ENCODE peak calls at places on chromosomes 4 and X, in seven cellular contexts. G, I, U, D, Z, F and R are unnamed samples.
A peak's percentile ranks its signal among the peaks of the same experiment; 100 is the strongest.

GRCh38 chr4:70994387-70995099 is 1.1 kb downstream of the DCK start:
- DNase-seq in G (no peak), I (peak; percentile 37), U (no peak), D (no peak), Z (no peak), F (no peak), R (no peak)

GRCh38 chr4:121072080-121072835 is at the start of gene NDNF:
- DNase-seq in G (peak; percentile 68), I (peak; percentile 51), U (peak; percentile 42), D (peak; percentile 54), Z (peak; percentile 49), F (no peak), R (peak; percentile 47)

GRCh38 chr4:137909910-137910309 is 332.2 kb downstream of the SLC7A11 start:
- DNase-seq in G (no peak), I (no peak), U (peak; percentile 6), D (no peak), Z (peak; percentile 93), F (no peak), R (peak; percentile 29)

GRCh38 chr4:92252846-92253245 is 50.9 kb upstream of the GRID2 start:
- DNase-seq in G (no peak), I (no peak), U (no peak), D (no peak), Z (no peak), F (no peak), R (no peak)

GRCh38 chr4:121168446-121168845 is 4.3 kb upstream of the TNIP3 start:
- DNase-seq in G (no peak), I (no peak), U (no peak), D (no peak), Z (no peak), F (no peak), R (no peak)

GRCh38 chr4:13541176-13541604 is 3.1 kb downstream of the NKX3-2 start:
- DNase-seq in G (no peak), I (peak; percentile 27), U (no peak), D (no peak), Z (no peak), F (no peak), R (peak; percentile 32)

GRCh38 chr4:98873059-98873458 is 55.9 kb downstream of the EIF4E start:
- DNase-seq in G (no peak), I (no peak), U (peak; percentile 76), D (peak; percentile 45), Z (no peak), F (peak; percentile 41), R (no peak)

GRCh38 chr4:3371038-3371437 is 70.7 kb upstream of the HGFAC start:
- DNase-seq in G (no peak), I (peak; percentile 13), U (peak; percentile 46), D (no peak), Z (no peak), F (no peak), R (no peak)

GRCh38 chrX:14673764-14674163 is 144.4 kb downstream of the GLRA2 start:
- DNase-seq in G (no peak), I (peak; percentile 33), U (peak; percentile 94), D (peak; percentile 70), Z (peak; percentile 54), F (peak; percentile 91), R (no peak)

GRCh38 chrX:120358687-120359086 is 3.2 kb upstream of the ATP1B4 start:
- DNase-seq in G (peak; percentile 29), I (no peak), U (no peak), D (peak; percentile 0), Z (no peak), F (peak; percentile 78), R (no peak)

GRCh38 chr4:2076908-2077534 is 17.9 kb downstream of the NAT8L start:
- DNase-seq in G (no peak), I (no peak), U (no peak), D (no peak), Z (no peak), F (no peak), R (peak; percentile 14)

GRCh38 chr4:38231626-38232025 is 271.4 kb downstream of the PTTG2 start:
- DNase-seq in G (no peak), I (no peak), U (no peak), D (no peak), Z (no peak), F (no peak), R (no peak)

GRCh38 chr4:47913328-47913727 is 1.1 kb downstream of the NFXL1 start:
- DNase-seq in G (no peak), I (peak; percentile 15), U (peak; percentile 41), D (peak; percentile 21), Z (no peak), F (peak; percentile 51), R (no peak)

GRCh38 chr4:39542633-39543393 is 15.6 kb upstream of the UGDH start:
- DNase-seq in G (no peak), I (no peak), U (no peak), D (no peak), Z (no peak), F (no peak), R (no peak)

GRCh38 chr4:184039963-184040383 is 134.9 kb downstream of the STOX2 start:
- DNase-seq in G (peak; percentile 43), I (peak; percentile 44), U (no peak), D (no peak), Z (no peak), F (peak; percentile 12), R (no peak)

GRCh38 chr4:173346074-173346473 is 11.9 kb upstream of the HMGB2 start:
- DNase-seq in G (no peak), I (no peak), U (peak; percentile 22), D (peak; percentile 80), Z (no peak), F (no peak), R (no peak)

GRCh38 chrX:45850197-45850774 is 649.6 kb upstream of the DIPK2B start:
- DNase-seq in G (no peak), I (peak; percentile 12), U (peak; percentile 23), D (peak; percentile 8), Z (no peak), F (peak; percentile 46), R (peak; percentile 26)

GRCh38 chr4:54146139-54146538 is 46.2 kb downstream of the GSX2 start:
- DNase-seq in G (no peak), I (no peak), U (no peak), D (no peak), Z (no peak), F (no peak), R (no peak)

GRCh38 chr4:10025230-10025806 is 4.0 kb upstream of the SLC2A9 start:
- DNase-seq in G (no peak), I (no peak), U (no peak), D (no peak), Z (no peak), F (no peak), R (no peak)

GRCh38 chr4:53068755-53069154 is 206.6 kb downstream of the RASL11B start:
- DNase-seq in G (no peak), I (no peak), U (no peak), D (peak; percentile 11), Z (no peak), F (peak; percentile 25), R (no peak)

GRCh38 chrX:129781134-129782014 is 1.6 kb downstream of the SASH3 start:
- DNase-seq in G (no peak), I (peak; percentile 79), U (peak; percentile 7), D (no peak), Z (no peak), F (no peak), R (no peak)

GRCh38 chrX:129768186-129768585 is 11.6 kb upstream of the SASH3 start:
- DNase-seq in G (no peak), I (no peak), U (no peak), D (no peak), Z (no peak), F (no peak), R (no peak)

GRCh38 chr4:185179488-185179887 is 24.3 kb downstream of the CFAP97 start:
- DNase-seq in G (no peak), I (no peak), U (no peak), D (no peak), Z (no peak), F (no peak), R (no peak)

GRCh38 chrX:107579956-107580355 is 48.4 kb upstream of the PRPS1 start:
- DNase-seq in G (no peak), I (no peak), U (peak; percentile 43), D (peak; percentile 28), Z (no peak), F (peak; percentile 29), R (no peak)
- TF ChIP-seq CTCF in G (no peak), I (no peak), U (no peak), D (no peak), Z (no peak), F (no peak), R (no peak)

GRCh38 chrX:78133561-78133960 is 5.9 kb downstream of the TAF9B start:
- DNase-seq in G (no peak), I (no peak), U (no peak), D (no peak), Z (no peak), F (no peak), R (no peak)

GRCh38 chrX:78140206-78140605 is 756 bp upstream of the TAF9B start:
- DNase-seq in G (no peak), I (no peak), U (no peak), D (no peak), Z (no peak), F (no peak), R (no peak)

GRCh38 chrX:78139160-78140123 is at the start of gene TAF9B:
- DNase-seq in G (peak; percentile 81), I (peak; percentile 86), U (peak; percentile 84), D (peak; percentile 75), Z (peak; percentile 90), F (peak; percentile 82), R (peak; percentile 88)
- TF ChIP-seq CTCF in G (no peak), I (no peak), U (no peak), D (no peak), Z (no peak), F (no peak), R (no peak)

GRCh38 chr4:105462610-105463009 is 11.3 kb downstream of the PPA2 start:
- DNase-seq in G (no peak), I (no peak), U (no peak), D (no peak), Z (no peak), F (no peak), R (no peak)

GRCh38 chr4:105461221-105462041 is 12.4 kb downstream of the PPA2 start:
- DNase-seq in G (no peak), I (no peak), U (peak; percentile 48), D (no peak), Z (no peak), F (peak; percentile 61), R (no peak)

GRCh38 chr4:105457997-105458396 is 15.9 kb downstream of the PPA2 start:
- DNase-seq in G (no peak), I (no peak), U (peak; percentile 37), D (peak; percentile 28), Z (no peak), F (no peak), R (no peak)

GRCh38 chr4:105462042-105462421 is 11.8 kb downstream of the PPA2 start:
- DNase-seq in G (no peak), I (no peak), U (no peak), D (no peak), Z (no peak), F (no peak), R (no peak)

GRCh38 chr4:105460306-105460705 is 13.6 kb downstream of the PPA2 start:
- DNase-seq in G (no peak), I (no peak), U (no peak), D (no peak), Z (no peak), F (no peak), R (no peak)
- TF ChIP-seq CTCF in G (no peak), I (no peak), U (no peak), D (no peak), Z (no peak), F (no peak), R (no peak)

DNA sequence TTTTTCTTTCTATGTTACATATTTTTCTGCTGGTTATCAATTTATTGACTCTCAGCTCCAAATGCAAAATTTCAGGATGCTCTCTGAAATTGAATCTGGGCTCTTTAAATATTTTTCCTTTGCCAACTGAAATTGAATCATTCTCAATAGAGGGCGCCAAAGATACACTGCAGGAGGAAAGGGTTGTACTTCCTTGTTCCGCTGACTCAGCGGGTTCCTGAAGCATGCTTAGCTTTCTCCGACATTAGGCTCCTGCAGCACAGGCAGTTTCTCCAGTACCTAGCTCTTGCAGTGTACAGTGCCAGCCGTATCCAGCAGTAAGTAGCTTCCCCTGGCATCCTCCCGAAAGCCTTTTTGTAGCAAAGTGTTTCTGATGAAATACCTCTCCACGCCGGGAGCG is 28.8 kb upstream of the CFAP47 start:
- DNase-seq in G (peak; percentile 30), I (peak; percentile 16), U (peak; percentile 58), D (no peak), Z (peak; percentile 64), F (peak; percentile 35), R (peak; percentile 59)
- TF ChIP-seq CTCF in G (peak; percentile 61), I (peak; percentile 22), U (peak; percentile 62), D (no peak), Z (peak; percentile 74), F (peak; percentile 72), R (peak; percentile 72)